ENCODE peak calls at places on chromosomes 5 and 9, in five cellular contexts. I is MCF 10A; P is GM23338; Y is CD8-positive, alpha-beta T cell; X is coronary artery. L is an unnamed sample.

GRCh38 chr5:141914154-141914743 is 9.4 kb upstream of the DELE1 start:
- DNase-seq in I (no peak), P (peak), Y (peak), X (no peak), L (peak)

GRCh38 chr5:87526131-87526530 is 113.4 kb upstream of the CCNH start:
- DNase-seq in I (no peak), P (no peak), Y (no peak), X (no peak), L (no peak)

GRCh38 chr5:8685704-8686103 is 816.8 kb downstream of the MTRR start:
- DNase-seq in I (no peak), P (peak), Y (no peak), X (no peak), L (no peak)

GRCh38 chr9:107628444-107628843 is 138.9 kb upstream of the KLF4 start:
- DNase-seq in I (no peak), P (peak), Y (no peak), X (no peak), L (no peak)

GRCh38 chr5:98096155-98096554 is 677.3 kb upstream of the RGMB start:
- DNase-seq in I (peak), P (peak), Y (no peak), X (no peak), L (no peak)

GRCh38 chr5:1763548-1763911 is 36.1 kb downstream of the MRPL36 start:
- DNase-seq in I (peak), P (peak), Y (peak), X (peak), L (peak)

GRCh38 chr5:1831677-1832313 is 30.6 kb downstream of the NDUFS6 start:
- DNase-seq in I (no peak), P (peak), Y (no peak), X (peak), L (no peak)

GRCh38 chr5:174793684-174794328 is 69.4 kb downstream of the MSX2 start:
- DNase-seq in I (peak), P (peak), Y (peak), X (peak), L (peak)

GRCh38 chr9:114836769-114837168 is 30.9 kb upstream of the TNFSF15 start:
- DNase-seq in I (no peak), P (no peak), Y (no peak), X (no peak), L (no peak)

GRCh38 chr5:124604419-124604818 is 142.0 kb downstream of the ZNF608 start:
- DNase-seq in I (no peak), P (no peak), Y (no peak), X (no peak), L (no peak)

GRCh38 chr5:67142816-67143215 is 53.8 kb downstream of the CD180 start:
- DNase-seq in I (no peak), P (no peak), Y (no peak), X (no peak), L (no peak)

GRCh38 chr9:107504585-107505455 is 15.3 kb upstream of the KLF4 start:
- DNase-seq in I (peak), P (no peak), Y (no peak), X (no peak), L (no peak)

GRCh38 chr5:83488271-83488670 is 16.7 kb downstream of the VCAN start:
- DNase-seq in I (no peak), P (peak), Y (no peak), X (no peak), L (no peak)

GRCh38 chr5:160420331-160420610 is 1.4 kb upstream of the PTTG1 start:
- DNase-seq in I (no peak), P (no peak), Y (no peak), X (no peak), L (no peak)

GRCh38 chr5:176420086-176420485 is 3.7 kb upstream of the CLTB start:
- DNase-seq in I (no peak), P (no peak), Y (no peak), X (no peak), L (no peak)

GRCh38 chr5:103035701-103036100 is 84.2 kb downstream of the GIN1 start:
- DNase-seq in I (no peak), P (no peak), Y (no peak), X (no peak), L (no peak)

GRCh38 chr5:103034662-103035392 is 85.1 kb downstream of the GIN1 start:
- DNase-seq in I (no peak), P (no peak), Y (no peak), X (no peak), L (no peak)

GRCh38 chr5:103033696-103034095 is 86.2 kb downstream of the GIN1 start:
- DNase-seq in I (no peak), P (no peak), Y (no peak), X (no peak), L (no peak)

GRCh38 chr5:103027267-103027666 is 92.7 kb downstream of the GIN1 start:
- DNase-seq in I (no peak), P (no peak), Y (no peak), X (no peak), L (no peak)

DNA sequence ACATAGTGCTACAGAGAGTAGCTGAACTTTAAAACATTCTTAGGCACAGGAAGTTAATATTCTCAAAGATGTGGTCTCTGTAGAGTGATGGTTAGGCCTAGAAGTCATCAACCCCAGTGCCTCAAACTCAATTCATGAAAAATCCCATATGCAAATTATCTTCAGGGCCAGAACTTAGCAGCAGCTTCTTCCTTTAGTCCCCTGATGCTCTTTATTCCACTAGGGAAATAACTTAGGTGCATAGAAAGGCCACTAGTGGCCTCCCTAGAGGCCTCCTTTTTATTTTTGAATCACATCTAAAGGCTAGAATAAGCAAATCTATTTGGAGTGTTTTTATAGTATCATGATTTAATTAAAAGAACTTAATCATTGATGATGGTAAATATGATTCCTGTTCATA is 88.3 kb downstream of the GIN1 start:
- DNase-seq in I (no peak), P (peak), Y (no peak), X (no peak), L (no peak)
- TF ChIP-seq CTCF in I (no peak), P (no peak), Y (no peak), X (no peak), L (peak)

GRCh38 chr5:106634375-106634774 is 1036.4 kb downstream of the EFNA5 start:
- DNase-seq in I (no peak), P (no peak), Y (no peak), X (no peak), L (no peak)

GRCh38 chr5:106637275-106637674 is 1033.5 kb downstream of the EFNA5 start:
- DNase-seq in I (no peak), P (no peak), Y (no peak), X (no peak), L (no peak)

GRCh38 chr5:106640511-106640910 is 1030.2 kb downstream of the EFNA5 start:
- DNase-seq in I (no peak), P (no peak), Y (no peak), X (no peak), L (no peak)

GRCh38 chr5:106639488-106639887 is 1031.2 kb downstream of the EFNA5 start:
- DNase-seq in I (no peak), P (no peak), Y (no peak), X (no peak), L (no peak)
- TF ChIP-seq CTCF in I (no peak), P (no peak), Y (no peak), X (no peak), L (no peak)

GRCh38 chr5:166341708-166342329 is 1949.6 kb upstream of the WWC1 start:
- DNase-seq in I (peak), P (peak), Y (no peak), X (no peak), L (no peak)
- TF ChIP-seq CTCF in I (peak), P (peak), Y (no peak), X (no peak), L (peak)

DNA sequence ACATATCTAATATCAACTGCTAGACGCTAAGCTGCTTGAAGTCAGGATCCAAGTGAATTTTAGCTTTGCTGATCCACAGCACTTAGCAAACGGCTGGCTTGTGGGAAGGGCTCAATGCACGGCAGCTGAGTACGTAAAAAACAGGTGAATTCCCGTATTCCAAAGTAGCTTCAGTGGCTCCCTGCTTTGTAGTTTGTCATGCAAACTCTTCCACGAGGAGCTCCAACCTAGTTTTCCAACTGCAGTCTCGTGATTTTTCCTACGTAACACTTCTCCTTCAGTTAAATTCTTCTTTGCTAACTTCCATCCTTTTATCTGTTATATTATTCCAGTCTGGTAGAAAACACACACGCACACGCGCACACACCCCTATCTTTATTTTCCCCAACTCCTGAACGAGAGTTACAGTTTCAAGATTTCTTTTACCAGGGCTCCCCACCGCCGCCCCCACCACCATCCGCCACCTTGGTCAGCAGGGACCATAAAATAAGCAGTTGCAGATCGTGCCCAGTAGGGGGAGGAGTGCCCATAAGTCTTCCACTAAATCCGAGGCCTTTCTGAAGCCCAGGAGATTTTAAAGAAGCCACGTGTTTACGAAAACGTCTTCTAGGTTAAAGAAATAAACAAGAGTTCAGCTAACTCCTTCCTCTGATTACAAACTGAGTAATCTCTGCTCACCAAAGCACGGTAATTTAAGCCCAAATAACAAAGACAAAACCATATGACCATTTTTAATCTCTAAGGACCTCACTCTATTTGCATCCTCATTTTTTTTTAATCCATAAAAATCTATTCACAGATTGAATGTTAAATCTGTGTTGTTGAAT is 34.8 kb upstream of the TRIO start:
- DNase-seq in I (peak), P (peak), Y (no peak), X (no peak), L (peak)
- TF ChIP-seq CTCF in I (peak), P (peak), Y (peak), X (peak), L (peak)

DNA sequence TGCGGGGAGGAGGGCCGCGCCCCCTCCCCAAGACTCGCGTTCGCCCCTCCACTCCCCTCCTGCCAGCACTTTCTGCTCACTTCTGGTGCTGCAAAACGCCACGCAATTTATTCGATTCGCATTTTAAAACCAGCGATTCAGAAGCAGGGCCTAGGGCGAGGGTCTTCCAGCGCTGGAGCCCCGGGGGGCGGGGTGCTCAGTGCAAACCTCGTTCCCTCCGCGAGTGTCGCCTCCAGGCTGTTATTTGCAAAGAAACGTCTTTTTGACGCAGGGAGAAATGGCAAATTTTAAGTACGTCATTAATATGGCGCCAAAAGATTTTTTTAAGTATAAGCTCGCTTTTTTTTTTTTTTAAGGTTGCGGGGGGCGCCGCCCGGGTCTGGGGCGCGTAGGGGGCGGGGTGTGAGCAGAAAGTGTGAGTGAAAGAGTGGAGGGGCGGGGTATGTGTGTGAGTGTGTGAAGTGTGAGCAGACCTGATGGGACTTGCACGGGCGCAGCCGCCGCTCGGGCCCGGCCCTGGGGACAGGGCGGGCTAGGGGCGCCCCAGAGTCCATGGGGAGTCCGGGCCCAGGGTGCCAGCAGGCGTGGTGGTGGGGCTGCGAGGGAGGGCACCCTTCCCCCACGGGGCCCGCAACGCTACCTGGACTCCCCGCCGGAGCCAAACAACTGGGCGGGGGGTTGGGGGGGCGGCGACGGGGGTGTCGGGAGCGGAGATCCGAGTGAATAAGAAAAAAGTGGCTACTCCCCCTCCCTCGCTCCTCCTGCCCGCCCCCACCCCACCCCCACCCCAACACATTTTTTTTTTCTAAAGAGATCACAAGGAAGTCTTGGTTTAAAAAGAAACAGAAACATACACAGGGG is at the start of gene JADE2:
- DNase-seq in I (peak), P (peak), Y (peak), X (peak), L (peak)
- TF ChIP-seq CTCF in I (no peak), P (no peak), Y (no peak), X (no peak), L (no peak)

DNA sequence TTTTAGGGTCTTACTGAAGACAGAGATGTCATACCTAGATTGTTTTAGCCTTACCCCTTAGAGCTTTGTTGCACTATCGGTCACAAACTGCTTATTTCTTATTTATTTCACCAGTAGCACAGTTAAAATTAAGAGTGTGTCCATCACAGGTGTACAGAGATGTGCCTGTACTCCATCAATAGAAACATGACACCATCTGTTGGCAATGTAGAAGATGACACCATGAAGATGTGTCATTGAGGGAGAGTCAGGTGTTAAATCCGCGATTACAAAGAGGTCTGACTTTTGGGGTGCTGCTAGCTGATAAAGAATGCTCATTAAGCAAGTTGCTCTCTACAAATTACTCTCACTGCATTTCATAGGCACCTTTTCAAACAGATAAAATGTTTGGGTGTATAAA is 164.4 kb downstream of the SMARCA2 start:
- DNase-seq in I (peak), P (no peak), Y (no peak), X (no peak), L (no peak)
- TF ChIP-seq CTCF in I (peak), P (peak), Y (no peak), X (no peak), L (no peak)

L was measured in neural crest cell.